ENCODE peak calls at places on chromosomes 13 and 19, in five cellular contexts. G is prostate gland; Z is tibial artery; P is CD4-positive, alpha-beta T cell; K is transverse colon. B is an unnamed sample.

GRCh38 chr13:72431981-72432617 is 295.3 kb downstream of the MZT1 start:
- DNase-seq in G (no peak), P (no peak), K (no peak), Z (no peak), B (no peak)

GRCh38 chr13:28001837-28002473 is 13.5 kb upstream of the URAD start:
- DNase-seq in K (no peak), G (no peak), P (no peak), Z (no peak), B (no peak)

GRCh38 chr19:48553676-48554384 is 1.9 kb downstream of the SULT2B1 start:
- DNase-seq in Z (peak; percentile 27), G (peak; percentile 54), K (peak; percentile 50), P (no peak), B (no peak)

GRCh38 chr19:4624733-4625362 is 14.5 kb upstream of the TNFAIP8L1 start:
- DNase-seq in G (no peak), K (no peak), P (no peak), Z (no peak), B (no peak)

GRCh38 chr13:85665286-85665685 is 133.9 kb downstream of the SLITRK6 start:
- DNase-seq in P (no peak), K (no peak), G (no peak), Z (no peak), B (no peak)

GRCh38 chr13:46631184-46631542 is 78.2 kb downstream of the LRCH1 start:
- DNase-seq in Z (no peak), P (no peak), K (no peak), G (no peak), B (no peak)

GRCh38 chr13:22235285-22235949 is 564.5 kb downstream of the FGF9 start:
- DNase-seq in G (no peak), P (no peak), Z (no peak), K (no peak), B (no peak)

GRCh38 chr19:13154911-13155471 is 4.8 kb downstream of the IER2 start:
- DNase-seq in P (peak; percentile 74), Z (peak; percentile 72), G (peak; percentile 91), K (peak; percentile 92), B (peak; percentile 93)

GRCh38 chr19:41521860-41522555 is 54.0 kb upstream of the CEACAM21 start:
- DNase-seq in Z (no peak), K (no peak), G (no peak), P (no peak), B (no peak)

GRCh38 chr13:37540228-37540627 is 58.3 kb downstream of the POSTN start:
- DNase-seq in G (no peak), Z (no peak), K (no peak), P (no peak), B (no peak)

GRCh38 chr13:39527961-39528720 is 74.9 kb downstream of the LHFPL6 start:
- DNase-seq in K (no peak), P (no peak), G (no peak), Z (peak; percentile 38), B (no peak)

GRCh38 chr13:114285166-114285808 is 3.9 kb downstream of the UPF3A start:
- DNase-seq in Z (no peak), P (no peak), K (no peak), G (no peak), B (no peak)

GRCh38 chr13:61255035-61255796 is 160.4 kb downstream of the PCDH20 start:
- DNase-seq in P (no peak), K (no peak), Z (no peak), G (no peak), B (no peak)

GRCh38 chr19:17419154-17419490 is 725 bp upstream of the MVB12A start:
- DNase-seq in P (no peak), G (no peak), Z (no peak), K (no peak), B (no peak)

GRCh38 chr13:29411493-29411892 is 184.0 kb downstream of the SLC7A1 start:
- DNase-seq in K (no peak), P (no peak), G (no peak), Z (no peak), B (no peak)

GRCh38 chr19:18940791-18941627 is at the start of gene HOMER3:
- DNase-seq in Z (peak; percentile 74), G (peak; percentile 63), K (peak; percentile 85), P (peak; percentile 58), B (no peak)

GRCh38 chr19:46134527-46134926 is 10.0 kb upstream of the IGFL3 start:
- DNase-seq in K (no peak), Z (no peak), G (no peak), P (no peak), B (peak; percentile 68)

GRCh38 chr19:39568604-39569003 is 28.6 kb upstream of the EID2 start:
- DNase-seq in P (no peak), G (no peak), Z (no peak), K (no peak), B (no peak)

GRCh38 chr19:58001895-58002369 is 688 bp downstream of the ZNF606 start:
- DNase-seq in P (peak; percentile 20), G (no peak), K (peak; percentile 13), Z (no peak), B (no peak)

GRCh38 chr13:93248627-93249047 is 22.0 kb downstream of the GPC6 start:
- DNase-seq in K (no peak), P (no peak), Z (no peak), G (peak; percentile 16), B (no peak)

GRCh38 chr13:103883152-103883551 is 816.9 kb upstream of the SLC10A2 start:
- DNase-seq in G (peak; percentile 92), P (no peak), Z (peak; percentile 74), K (peak; percentile 50), B (no peak)

GRCh38 chr13:52670726-52671125 is 18.1 kb downstream of the SUGT1 start:
- DNase-seq in P (no peak), K (no peak), Z (no peak), G (no peak), B (no peak)

GRCh38 chr13:73608157-73608516 is 526.1 kb downstream of the KLF12 start:
- DNase-seq in Z (no peak), P (no peak), G (no peak), K (no peak), B (no peak)

GRCh38 chr13:101514695-101515275 is 62.3 kb downstream of the ITGBL1 start:
- DNase-seq in Z (peak; percentile 33), K (no peak), P (no peak), G (no peak), B (no peak)

GRCh38 chr13:111183959-111184684 is 69.0 kb downstream of the ARHGEF7 start:
- DNase-seq in G (no peak), P (no peak), K (no peak), Z (no peak), B (no peak)
- H3K27ac ChIP-seq in G (peak overlapping the region; percentile 5), P (peak overlapping the region; percentile 52), K (peak overlapping the region; percentile 50), Z (peak overlapping the region; percentile 91), B (peak overlapping the region; percentile 31)

DNA sequence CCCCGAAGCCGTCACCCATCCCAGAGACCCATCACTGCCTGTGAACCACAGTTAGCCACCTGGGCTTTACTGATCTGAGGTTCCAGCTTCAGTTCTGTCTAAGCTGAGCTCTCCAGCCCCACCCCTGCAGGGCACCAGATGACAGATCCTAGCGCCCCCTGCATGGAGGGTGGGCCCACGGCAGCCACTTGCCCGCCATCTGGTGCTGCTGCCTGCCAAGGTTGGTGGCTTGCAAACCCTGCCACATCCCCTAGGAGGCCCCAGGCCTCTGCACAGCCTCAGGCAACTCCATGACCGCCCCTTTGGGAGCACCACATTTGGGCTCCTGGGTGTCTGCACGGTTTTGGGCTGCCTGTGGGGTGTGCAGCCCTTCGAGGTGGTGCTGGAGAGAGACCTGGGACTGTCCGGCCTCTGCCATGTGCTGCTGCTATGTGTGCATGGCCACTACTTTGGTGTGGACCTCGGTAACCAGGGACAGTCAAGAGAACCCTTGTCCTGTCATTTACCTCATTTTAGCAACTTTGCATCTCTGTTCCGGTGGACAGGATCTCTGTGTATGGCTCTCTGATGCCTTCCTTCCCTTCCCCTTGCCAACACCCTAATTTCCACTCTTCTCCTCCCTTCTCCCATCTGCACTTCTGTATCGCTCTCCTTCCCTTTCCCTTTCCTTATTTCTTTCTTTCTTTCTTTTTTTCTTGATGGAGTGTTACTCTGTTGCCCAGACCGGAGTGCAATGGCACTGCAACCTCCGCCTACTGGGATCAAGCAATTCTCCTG is 17.4 kb upstream of the SDHAF1 start:
- DNase-seq in K (no peak), G (no peak), Z (no peak), P (no peak), B (no peak)
- TF ChIP-seq CTCF in K (no peak), G (no peak), Z (no peak), P (no peak), B (no peak)

GRCh38 chr19:1851581-1852293 is 3.5 kb upstream of the REXO1 start:
- DNase-seq in Z (no peak), P (peak; percentile 78), K (no peak), G (no peak), B (no peak)

GRCh38 chr19:1849999-1850398 is 1.7 kb upstream of the REXO1 start:
- DNase-seq in G (no peak), Z (no peak), K (no peak), P (no peak), B (no peak)

GRCh38 chr19:1852729-1853128 is 4.4 kb upstream of the REXO1 start:
- DNase-seq in G (no peak), P (no peak), Z (no peak), K (no peak), B (no peak)

GRCh38 chr19:1852294-1852646 is 4.0 kb upstream of the REXO1 start:
- DNase-seq in P (no peak), Z (no peak), G (no peak), K (no peak), B (no peak)

DNA sequence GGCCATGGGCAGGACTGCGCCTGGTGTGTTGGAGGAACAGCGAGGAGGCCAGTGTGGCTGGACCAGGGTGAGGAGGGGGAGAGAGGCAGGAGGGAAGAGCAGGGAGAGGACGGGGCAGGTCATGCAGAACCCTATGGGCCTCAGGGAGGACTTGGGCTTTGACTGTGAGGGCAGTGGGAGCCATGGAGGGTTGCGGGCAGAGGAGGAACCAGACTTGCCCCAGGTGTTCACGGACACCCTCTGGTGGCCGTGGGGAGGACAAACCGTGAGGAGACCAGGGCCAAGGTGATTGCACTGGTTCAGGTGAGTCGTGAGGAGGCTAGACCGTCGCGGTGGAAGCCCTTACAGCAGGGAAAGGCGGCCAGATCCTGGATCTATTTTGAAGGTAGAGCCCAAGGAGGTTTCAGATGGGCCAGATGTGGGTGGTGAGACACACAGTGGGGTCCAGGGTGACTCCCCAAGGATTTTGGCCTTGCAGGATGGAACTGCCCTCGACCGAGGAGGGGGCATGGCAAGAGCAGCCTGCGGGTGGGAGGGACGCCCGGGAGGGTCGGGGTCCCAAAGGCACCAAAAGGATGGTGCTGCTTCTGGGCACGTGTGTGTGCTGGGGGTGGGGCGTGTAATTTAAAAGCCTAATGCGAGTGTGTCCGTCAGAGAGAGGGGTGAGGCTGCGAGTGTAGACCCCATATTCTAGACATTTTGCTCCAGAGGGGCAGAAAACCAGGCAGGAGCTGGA is 2.7 kb upstream of the REXO1 start:
- DNase-seq in P (no peak), Z (no peak), G (no peak), K (no peak), B (no peak)
- H3K27ac ChIP-seq in P (peak overlapping the region; percentile 67), Z (no peak overlapping the region), G (no peak overlapping the region), K (no peak overlapping the region), B (no peak overlapping the region)

DNA sequence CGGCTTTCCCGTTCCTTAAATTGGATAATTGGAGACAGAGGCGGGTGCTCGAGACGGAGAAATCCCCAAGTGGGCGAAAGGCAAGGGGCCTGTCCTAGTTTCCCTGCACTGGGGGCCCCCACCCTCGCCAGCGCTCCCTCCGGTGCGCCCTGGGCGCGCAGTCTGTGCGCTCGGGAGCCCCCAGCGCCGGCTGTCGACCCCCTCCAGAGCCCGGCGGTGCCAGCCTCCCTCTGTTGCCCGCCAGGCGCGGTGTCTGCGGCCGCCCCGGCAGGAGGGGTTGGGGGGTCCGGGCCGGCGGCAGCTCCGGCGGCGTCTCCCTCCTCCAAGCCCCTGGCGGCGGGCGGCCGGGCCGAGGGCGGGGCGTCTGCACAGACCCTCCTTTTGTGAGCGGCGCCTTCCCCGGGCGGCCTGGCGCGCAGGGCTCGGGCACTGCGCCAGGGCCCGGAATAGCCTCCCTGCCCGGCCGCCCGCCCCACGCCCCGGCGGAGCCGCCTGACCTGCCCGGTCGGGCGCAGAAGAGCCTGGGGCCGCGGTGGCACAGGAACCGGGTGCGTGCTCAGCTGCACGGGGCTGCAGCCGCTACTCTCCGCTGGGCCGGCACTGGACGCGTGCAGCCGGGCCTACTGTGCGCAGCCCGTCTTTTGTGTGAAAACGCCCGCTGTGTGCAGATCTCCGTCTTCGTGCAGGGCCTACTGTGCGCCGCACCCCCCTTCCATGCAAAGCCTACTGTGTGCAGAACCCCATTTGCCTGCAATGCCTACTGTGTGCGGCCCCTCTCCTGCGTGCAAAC is 13.2 kb downstream of the GADD45B start:
- DNase-seq in G (no peak), P (no peak), Z (no peak), K (peak; percentile 73), B (no peak)
- TF ChIP-seq CTCF in G (peak; percentile 19), P (no peak), Z (no peak), K (no peak), B (no peak)

B was measured in esophagus muscularis mucosa.